ENCODE peak calls at places on chromosomes 11 and 22, in six cellular contexts. Y is OCI-LY7, V is transverse colon, I is mesothelial cell of epicardium, M is fibroblast of lung, P is esophagus muscularis mucosa. R is an unnamed sample.

GRCh38 chr11:69526453-69526810 is 45.0 kb downstream of the LINC01488 start:
- DNase-seq in Y (no peak), V (no peak), I (no peak), P (no peak), M (no peak), R (no peak)

GRCh38 chr22:35064664-35065063 is 1.3 kb upstream of the ISX start:
- DNase-seq in P (no peak), I (no peak), V (peak), M (no peak), Y (no peak), R (no peak)

GRCh38 chr22:36536717-36537116 is 7.8 kb upstream of the EIF3D start:
- DNase-seq in M (no peak), I (no peak), Y (no peak), P (no peak), V (no peak), R (no peak)

GRCh38 chr11:32316846-32317525 is 118.4 kb downstream of the WT1 start:
- DNase-seq in V (no peak), I (no peak), Y (no peak), P (no peak), M (peak), R (no peak)

GRCh38 chr11:114304065-114304464 is 7.9 kb downstream of the NNMT start:
- DNase-seq in M (no peak), Y (no peak), V (no peak), P (no peak), I (no peak), R (no peak)

GRCh38 chr11:1703146-1703545 is 6.2 kb downstream of the KRTAP5-6 start:
- DNase-seq in M (no peak), I (no peak), P (no peak), Y (no peak), V (no peak), R (no peak)

GRCh38 chr22:20239951-20240773 is 28.0 kb downstream of the RTN4R start:
- DNase-seq in M (no peak), I (peak), Y (no peak), P (no peak), V (no peak), R (peak)

GRCh38 chr11:1172729-1173117 is 15.0 kb downstream of the MUC5AC start:
- DNase-seq in M (no peak), Y (no peak), P (no peak), V (no peak), I (no peak), R (no peak)

GRCh38 chr22:32917577-32918375 is 116.3 kb downstream of the TIMP3 start:
- DNase-seq in Y (no peak), M (no peak), V (no peak), P (no peak), I (no peak), R (no peak)

GRCh38 chr11:117316197-117316961 is at the start of gene BACE1:
- DNase-seq in I (peak), M (peak), Y (no peak), P (peak), V (peak), R (peak)
- TF ChIP-seq CTCF in I (no peak), M (peak), Y (no peak), P (peak), V (no peak), R (no peak)

GRCh38 chr11:64269380-64270234 is 14.9 kb downstream of the BAD start:
- DNase-seq in V (peak), M (peak), P (peak), I (peak), Y (peak), R (peak)
- TF ChIP-seq CTCF in V (no peak), M (no peak), P (no peak), I (no peak), Y (peak), R (no peak)

DNA sequence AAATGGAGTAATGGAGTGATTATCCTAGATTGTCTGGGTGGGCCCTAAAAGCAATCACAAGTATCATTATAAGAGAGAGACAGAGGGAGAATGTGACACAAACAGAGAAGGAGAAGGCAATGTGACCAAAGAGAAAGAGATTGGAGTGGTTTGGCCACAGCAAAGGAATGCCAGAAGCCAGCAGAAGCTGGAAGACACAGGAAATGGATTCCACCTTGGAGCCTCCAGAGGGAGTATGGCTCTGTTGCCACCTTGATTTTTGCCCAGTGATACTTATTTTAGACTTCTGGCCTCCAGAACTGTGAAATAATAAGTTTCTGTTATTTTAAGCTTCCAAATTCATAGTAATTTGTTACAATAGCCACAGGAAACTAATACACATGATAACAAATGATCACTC is 36.8 kb upstream of the OR5P2 start:
- DNase-seq in I (no peak), V (no peak), M (no peak), P (no peak), Y (no peak), R (no peak)
- TF ChIP-seq CTCF in I (no peak), V (no peak), M (no peak), P (no peak), Y (no peak), R (no peak)

GRCh38 chr22:48352086-48352911 is 1475.4 kb downstream of the BRD1 start:
- DNase-seq in Y (peak), P (no peak), I (no peak), M (no peak), V (no peak), R (no peak)

GRCh38 chr22:48354082-48354481 is 1473.6 kb downstream of the BRD1 start:
- DNase-seq in V (no peak), P (no peak), Y (no peak), I (no peak), M (no peak), R (no peak)

GRCh38 chr22:48353116-48353947 is 1474.3 kb downstream of the BRD1 start:
- DNase-seq in V (no peak), I (no peak), M (no peak), P (no peak), Y (no peak), R (no peak)

GRCh38 chr22:48350456-48350855 is 1477.2 kb downstream of the BRD1 start:
- DNase-seq in P (no peak), M (no peak), V (no peak), I (no peak), Y (no peak), R (no peak)

DNA sequence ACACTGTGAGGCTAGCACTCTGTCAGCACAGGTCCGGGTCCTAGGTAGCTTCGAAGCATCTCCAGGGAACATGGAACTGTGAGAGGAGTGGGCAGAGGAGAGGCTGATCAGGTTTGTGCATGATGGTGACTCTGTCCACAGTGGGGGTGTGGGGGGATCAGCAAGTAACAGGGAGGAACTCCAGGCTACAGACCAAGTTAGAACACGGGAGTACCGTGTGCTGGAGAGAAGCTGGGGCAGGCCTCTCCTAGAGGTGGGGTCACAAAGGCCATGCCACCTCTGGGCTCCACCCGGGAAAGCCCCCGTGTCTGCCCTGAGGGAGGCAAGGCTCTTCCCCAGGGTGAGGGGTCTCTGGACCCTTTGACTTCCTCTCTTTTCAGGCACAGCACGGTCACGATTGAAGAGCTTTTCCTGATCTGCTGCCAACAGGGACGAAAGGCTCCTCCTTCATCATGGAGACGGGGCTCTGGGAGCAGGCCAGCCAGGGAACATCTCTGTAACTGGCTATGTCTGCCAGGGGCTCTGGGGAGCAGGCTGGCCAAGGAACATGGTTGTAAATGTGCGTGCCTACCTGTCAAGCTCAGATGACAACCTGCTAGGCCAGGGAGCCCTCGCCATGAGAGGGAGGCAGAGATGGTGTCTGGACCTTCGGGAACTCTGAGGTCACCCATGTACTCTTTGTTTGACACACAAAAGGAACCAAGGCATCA is 1476.1 kb downstream of the BRD1 start:
- DNase-seq in Y (no peak), P (no peak), I (no peak), V (no peak), M (no peak), R (no peak)
- TF ChIP-seq CTCF in Y (no peak), P (no peak), I (no peak), V (no peak), M (no peak), R (no peak)

GRCh38 chr11:27716850-27717249 is 16.6 kb upstream of the BDNF start:
- DNase-seq in V (no peak), M (peak), Y (no peak), P (no peak), I (no peak), R (no peak)
- TF ChIP-seq CTCF in V (no peak), M (peak), Y (no peak), P (no peak), I (no peak), R (no peak)

DNA sequence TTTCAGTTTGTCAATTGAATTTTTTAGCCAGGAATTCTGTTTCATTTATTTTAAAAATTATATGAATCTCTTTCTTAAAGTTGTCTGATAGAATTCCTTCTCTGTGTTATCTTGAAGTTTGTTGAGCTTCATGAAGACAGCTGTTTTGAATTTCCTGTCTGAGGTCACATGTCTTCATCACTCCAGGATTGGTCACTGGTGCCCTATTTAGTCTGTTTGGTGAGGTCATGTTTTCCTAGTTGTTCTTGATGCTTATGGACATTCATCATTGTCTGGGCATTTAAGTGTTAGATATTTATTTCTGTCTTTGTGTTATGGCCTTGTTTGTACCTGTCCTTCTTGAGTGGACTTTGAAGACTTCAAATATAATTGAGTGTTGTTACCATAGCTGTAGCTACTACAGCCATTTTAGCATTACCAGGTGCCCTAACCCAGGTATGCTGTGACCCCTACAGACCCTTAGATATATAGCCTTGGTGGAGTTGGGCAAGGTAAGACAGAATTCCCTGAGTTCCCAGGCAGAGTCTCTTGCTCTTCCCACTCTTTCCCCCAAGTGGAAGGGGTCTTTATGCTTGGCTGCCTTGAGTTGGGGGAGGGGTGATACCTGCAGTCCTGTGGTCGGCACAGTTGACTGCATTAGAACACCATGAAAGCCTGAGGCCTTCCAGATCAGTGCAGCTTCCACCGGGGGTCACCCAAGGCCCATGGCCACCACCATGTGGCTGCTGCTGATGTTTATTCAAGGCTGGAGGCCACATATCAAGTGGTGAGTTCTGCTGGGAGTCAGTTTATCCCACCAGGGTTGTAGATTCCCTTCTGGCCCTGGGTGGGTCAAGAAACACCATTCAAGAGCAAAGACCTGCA is 229.6 kb downstream of the DYNC2H1 start:
- DNase-seq in M (no peak), P (no peak), I (no peak), V (no peak), Y (no peak), R (no peak)
- TF ChIP-seq CTCF in M (no peak), P (no peak), I (no peak), V (no peak), Y (no peak), R (no peak)